ENCODE peak calls at places on chromosomes 16 and 17, in eight cellular contexts. One of them, this sample, is unnamed.

GRCh38 chr17:71118039-71118438 is 948.7 kb downstream of the KCNJ2 start:
- DNase-seq in RPMI8226: peak
- DNase-seq in astrocyte of the cerebellum: peak
- DNase-seq in hepatocyte: peak
- DNase-seq in substantia nigra: no peak
- DNase-seq in aorta: no peak
- DNase-seq in T-helper 1 cell: no peak
- DNase-seq in astrocyte of the hippocampus: peak
- DNase-seq in this sample: no peak

GRCh38 chr17:27257031-27257357 is 36.9 kb upstream of the WSB1 start:
- DNase-seq in RPMI8226: no peak
- DNase-seq in astrocyte of the cerebellum: no peak
- DNase-seq in hepatocyte: no peak
- DNase-seq in substantia nigra: no peak
- DNase-seq in aorta: no peak
- DNase-seq in T-helper 1 cell: no peak
- DNase-seq in astrocyte of the hippocampus: no peak
- DNase-seq in this sample: no peak

GRCh38 chr16:66913081-66913480 is 5.6 kb downstream of the CDH16 start:
- DNase-seq in RPMI8226: no peak
- DNase-seq in astrocyte of the cerebellum: no peak
- DNase-seq in hepatocyte: no peak
- DNase-seq in substantia nigra: no peak
- DNase-seq in aorta: no peak
- DNase-seq in T-helper 1 cell: no peak
- DNase-seq in astrocyte of the hippocampus: no peak
- DNase-seq in this sample: no peak

GRCh38 chr17:17322516-17323510 is 19.6 kb downstream of the NT5M start:
- DNase-seq in RPMI8226: no peak
- DNase-seq in astrocyte of the cerebellum: no peak
- DNase-seq in hepatocyte: no peak
- DNase-seq in substantia nigra: no peak
- DNase-seq in aorta: no peak
- DNase-seq in T-helper 1 cell: no peak
- DNase-seq in astrocyte of the hippocampus: no peak
- DNase-seq in this sample: no peak

GRCh38 chr17:7587831-7588230 is 2.1 kb downstream of the SOX15 start:
- DNase-seq in RPMI8226: no peak
- DNase-seq in astrocyte of the cerebellum: no peak
- DNase-seq in hepatocyte: no peak
- DNase-seq in substantia nigra: no peak
- DNase-seq in aorta: no peak
- DNase-seq in T-helper 1 cell: no peak
- DNase-seq in astrocyte of the hippocampus: peak
- DNase-seq in this sample: no peak

GRCh38 chr17:82463391-82463790 is 4.8 kb downstream of the NARF start:
- DNase-seq in RPMI8226: no peak
- DNase-seq in astrocyte of the cerebellum: no peak
- DNase-seq in hepatocyte: no peak
- DNase-seq in substantia nigra: no peak
- DNase-seq in aorta: no peak
- DNase-seq in T-helper 1 cell: no peak
- DNase-seq in astrocyte of the hippocampus: no peak
- DNase-seq in this sample: no peak

GRCh38 chr17:61508912-61509311 is 56.7 kb downstream of the TBX4 start:
- DNase-seq in RPMI8226: no peak
- DNase-seq in astrocyte of the cerebellum: no peak
- DNase-seq in hepatocyte: no peak
- DNase-seq in substantia nigra: no peak
- DNase-seq in aorta: no peak
- DNase-seq in T-helper 1 cell: no peak
- DNase-seq in astrocyte of the hippocampus: no peak
- DNase-seq in this sample: no peak

GRCh38 chr17:75691371-75692290 is 24.5 kb downstream of the SAP30BP start:
- DNase-seq in RPMI8226: no peak
- DNase-seq in astrocyte of the cerebellum: peak
- DNase-seq in hepatocyte: no peak
- DNase-seq in substantia nigra: peak
- DNase-seq in aorta: no peak
- DNase-seq in T-helper 1 cell: no peak
- DNase-seq in astrocyte of the hippocampus: peak
- DNase-seq in this sample: no peak

GRCh38 chr16:57609541-57610401 is 18.7 kb upstream of the ADGRG1 start:
- DNase-seq in RPMI8226: peak
- DNase-seq in astrocyte of the cerebellum: no peak
- DNase-seq in hepatocyte: no peak
- DNase-seq in substantia nigra: no peak
- DNase-seq in aorta: no peak
- DNase-seq in T-helper 1 cell: peak
- DNase-seq in astrocyte of the hippocampus: no peak
- DNase-seq in this sample: no peak

GRCh38 chr17:63832455-63832854 is 5.0 kb upstream of the FTSJ3 start:
- DNase-seq in RPMI8226: no peak
- DNase-seq in astrocyte of the cerebellum: no peak
- DNase-seq in hepatocyte: no peak
- DNase-seq in substantia nigra: no peak
- DNase-seq in aorta: no peak
- DNase-seq in T-helper 1 cell: no peak
- DNase-seq in astrocyte of the hippocampus: no peak
- DNase-seq in this sample: no peak

This sample was measured in iPS DF 6.9.